ENCODE peak calls at places on chromosomes 1 and 21, in five cellular contexts. P is cerebellum, K is midbrain, B is psoas muscle, F is Right ventricle myocardium superior. T is an unnamed sample.

GRCh38 chr1:55955237-55955636 is 624.1 kb downstream of the PLPP3 start:
- DNase-seq in P (no peak), B (no peak), F (no peak), K (no peak), T (no peak)

GRCh38 chr1:8970870-8971337 is 25.2 kb downstream of the CA6 start:
- DNase-seq in B (no peak), P (no peak), F (no peak), K (no peak), T (no peak)

GRCh38 chr1:225608014-225608796 is 44.7 kb downstream of the ENAH start:
- DNase-seq in F (no peak), K (no peak), B (no peak), P (no peak), T (no peak)

GRCh38 chr1:5992814-5993552 is 758 bp upstream of the NPHP4 start:
- DNase-seq in P (no peak), B (no peak), F (no peak), K (no peak), T (no peak)

GRCh38 chr1:97077221-97077620 is 355.6 kb downstream of the PTBP2 start:
- DNase-seq in K (no peak), B (no peak), P (no peak), F (no peak), T (no peak)

GRCh38 chr1:224133741-224134299 is 19.9 kb downstream of the FBXO28 start:
- DNase-seq in B (no peak), F (no peak), K (no peak), P (no peak), T (no peak)

GRCh38 chr1:244092293-244093264 is 41.5 kb downstream of the ZBTB18 start:
- DNase-seq in P (peak; percentile 37), B (no peak), F (no peak), K (no peak), T (no peak)

GRCh38 chr1:234588402-234588801 is 21.6 kb downstream of the IRF2BP2 start:
- DNase-seq in B (no peak), K (no peak), F (no peak), P (no peak), T (no peak)

GRCh38 chr21:45892156-45892919 is 89.2 kb upstream of the COL6A1 start:
- DNase-seq in F (peak; percentile 69), B (peak; percentile 1), K (no peak), P (no peak), T (peak; percentile 55)

GRCh38 chr1:21573971-21574458 is 64.8 kb downstream of the ALPL start:
- DNase-seq in K (peak; percentile 23), F (peak; percentile 92), P (peak; percentile 78), B (peak; percentile 66), T (peak; percentile 89)

GRCh38 chr1:200708769-200709168 is 29.9 kb upstream of the CAMSAP2 start:
- DNase-seq in B (no peak), F (no peak), K (no peak), P (no peak), T (no peak)

GRCh38 chr1:180837025-180837424 is 75.7 kb upstream of the KIAA1614 start:
- DNase-seq in F (no peak), B (no peak), P (no peak), K (peak; percentile 45), T (no peak)

GRCh38 chr21:39715804-39716397 is 29.1 kb upstream of the IGSF5 start:
- DNase-seq in F (peak; percentile 44), K (peak; percentile 47), P (peak; percentile 28), B (peak; percentile 41), T (no peak)

GRCh38 chr1:18901952-18902522 is 318 bp downstream of the ALDH4A1 start:
- DNase-seq in K (no peak), F (no peak), P (peak; percentile 32), B (peak; percentile 45), T (no peak)

GRCh38 chr1:204863730-204864129 is 6.9 kb upstream of the NFASC start:
- DNase-seq in K (no peak), B (no peak), F (no peak), P (no peak), T (no peak)

GRCh38 chr1:238658766-238659165 is 727.6 kb upstream of the CHRM3 start:
- DNase-seq in F (no peak), P (no peak), K (no peak), B (no peak), T (no peak)

GRCh38 chr1:156001682-156002171 is 19.0 kb downstream of the SSR2 start:
- DNase-seq in K (no peak), P (no peak), F (no peak), B (no peak), T (no peak)

GRCh38 chr1:235102259-235102582 is 26.4 kb downstream of the TOMM20 start:
- DNase-seq in K (no peak), F (no peak), B (no peak), P (no peak), T (no peak)

GRCh38 chr1:114746450-114747121 is 11.2 kb downstream of the CSDE1 start:
- DNase-seq in F (no peak), K (no peak), B (no peak), P (no peak), T (no peak)

GRCh38 chr21:38027901-38028300 is 111.6 kb upstream of the KCNJ6 start:
- DNase-seq in K (no peak), B (no peak), P (no peak), F (no peak), T (no peak)

GRCh38 chr1:55725378-55725777 is 510.2 kb upstream of the USP24 start:
- DNase-seq in F (no peak), B (no peak), K (no peak), P (no peak), T (no peak)

GRCh38 chr1:3009021-3009420 is 12.2 kb upstream of the ACTRT2 start:
- DNase-seq in P (no peak), B (no peak), K (no peak), F (no peak), T (no peak)

GRCh38 chr21:42262826-42263225 is 43.9 kb downstream of the ABCG1 start:
- DNase-seq in B (peak; percentile 83), K (peak; percentile 20), P (peak; percentile 86), F (peak; percentile 90), T (peak; percentile 61)

GRCh38 chr1:212207822-212208520 is 77.2 kb upstream of the PPP2R5A start:
- DNase-seq in P (no peak), B (no peak), K (peak; percentile 18), F (no peak), T (no peak)

GRCh38 chr1:179785025-179785424 is 41.9 kb downstream of the FAM163A start:
- DNase-seq in B (no peak), F (no peak), P (no peak), K (no peak), T (no peak)

GRCh38 chr1:189962171-189962570 is 515.5 kb downstream of the BRINP3 start:
- DNase-seq in P (no peak), K (no peak), F (no peak), B (no peak), T (no peak)